ENCODE peak calls at places on chromosomes 11 and 22, in six cellular contexts. Y is MCF 10A, W is mammary epithelial cell, D is progenitor cell of endocrine pancreas, A is HepG2, Z is cardiac fibroblast. K is an unnamed sample.

GRCh38 chr11:13098067-13098466 is 89.0 kb downstream of the RASSF10 start:
- DNase-seq in D (no peak), Z (no peak), A (peak), Y (peak), W (peak), K (no peak)

GRCh38 chr22:36151006-36151595 is 9.5 kb downstream of the APOL3 start:
- DNase-seq in A (no peak), W (no peak), D (no peak), Z (peak), Y (peak), K (no peak)

GRCh38 chr11:100849009-100849913 is 162.2 kb downstream of the ARHGAP42 start:
- DNase-seq in W (no peak), A (no peak), Z (peak), Y (no peak), D (no peak), K (no peak)

GRCh38 chr22:26535499-26535898 is 23.2 kb upstream of the TFIP11 start:
- DNase-seq in Y (no peak), A (no peak), W (no peak), Z (no peak), D (no peak), K (no peak)

GRCh38 chr11:102111787-102112653 is 1.8 kb downstream of the YAP1 start:
- DNase-seq in A (peak), Z (peak), Y (peak), W (peak), D (no peak), K (no peak)

GRCh38 chr11:45048870-45049825 is 97.3 kb upstream of the PRDM11 start:
- DNase-seq in Y (no peak), A (no peak), Z (peak), D (no peak), W (no peak), K (no peak)

GRCh38 chr22:46250783-46251125 is 661 bp upstream of the CDPF1 start:
- DNase-seq in D (no peak), Z (no peak), A (no peak), Y (no peak), W (no peak), K (no peak)

GRCh38 chr11:28104425-28104824 is 3.5 kb downstream of the KIF18A start:
- DNase-seq in Y (peak), W (no peak), Z (no peak), A (no peak), D (no peak), K (no peak)

GRCh38 chr11:127675602-127676001 is 675.0 kb upstream of the KIRREL3 start:
- DNase-seq in Y (peak), A (no peak), W (no peak), D (no peak), Z (no peak), K (no peak)

GRCh38 chr22:49367016-49367697 is 460.5 kb downstream of the BRD1 start:
- DNase-seq in Y (no peak), A (no peak), W (no peak), Z (no peak), D (no peak), K (no peak)

GRCh38 chr11:115244758-115245157 is 259.5 kb downstream of the CADM1 start:
- DNase-seq in A (no peak), Z (no peak), Y (no peak), D (no peak), W (no peak), K (no peak)

GRCh38 chr11:126930100-126930841 is 70.3 kb downstream of the KIRREL3 start:
- DNase-seq in Z (no peak), Y (no peak), W (no peak), A (no peak), D (no peak), K (no peak)

GRCh38 chr11:62295504-62295903 is 3.4 kb downstream of the SCGB1D4 start:
- DNase-seq in Y (peak), W (peak), A (peak), Z (peak), D (peak), K (peak)

GRCh38 chr11:91513734-91514133 is 710.9 kb upstream of the FAT3 start:
- DNase-seq in A (no peak), W (no peak), Y (peak), Z (no peak), D (no peak), K (no peak)

GRCh38 chr11:78425436-78425835 is 7.8 kb upstream of the GAB2 start:
- DNase-seq in D (no peak), A (no peak), Y (no peak), W (no peak), Z (no peak), K (no peak)

GRCh38 chr22:20957118-20957690 is 9.9 kb upstream of the AIFM3 start:
- DNase-seq in Z (no peak), D (no peak), Y (peak), W (no peak), A (no peak), K (peak)

GRCh38 chr11:103927535-103927934 is 108.9 kb upstream of the DDI1 start:
- DNase-seq in A (no peak), D (no peak), W (peak), Y (peak), Z (peak), K (no peak)

GRCh38 chr22:24333301-24333700 is 62.7 kb downstream of the SPECC1L start:
- DNase-seq in A (no peak), D (no peak), W (peak), Y (no peak), Z (peak), K (no peak)

GRCh38 chr11:1195690-1196515 is 27.0 kb upstream of the MUC5B start:
- DNase-seq in W (no peak), Y (no peak), A (no peak), Z (no peak), D (no peak), K (no peak)

GRCh38 chr22:43345356-43345755 is 2.2 kb upstream of the SCUBE1 start:
- DNase-seq in W (no peak), D (no peak), A (no peak), Z (no peak), Y (no peak), K (no peak)

GRCh38 chr11:75783416-75784084 is 15.0 kb downstream of the DGAT2 start:
- DNase-seq in Y (no peak), A (no peak), D (no peak), W (no peak), Z (no peak), K (no peak)

GRCh38 chr11:88231894-88232482 is 56.7 kb upstream of the RAB38 start:
- DNase-seq in W (peak), Z (peak), A (peak), D (no peak), Y (peak), K (peak)

GRCh38 chr11:112784323-112785073 is 176.7 kb upstream of the NCAM1 start:
- DNase-seq in Z (peak), A (no peak), W (no peak), D (no peak), Y (peak), K (peak)

GRCh38 chr22:35133702-35134395 is 67.9 kb downstream of the ISX start:
- DNase-seq in W (no peak), D (no peak), Y (no peak), Z (no peak), A (no peak), K (no peak)

GRCh38 chr22:27668828-27669797 is 132.4 kb downstream of the MN1 start:
- DNase-seq in W (no peak), A (peak), D (no peak), Z (peak), Y (peak), K (no peak)

GRCh38 chr11:112958670-112959069 is 2.5 kb upstream of the NCAM1 start:
- DNase-seq in A (no peak), Y (peak), D (no peak), W (peak), Z (peak), K (no peak)

GRCh38 chr11:126167476-126167875 is 44.0 kb downstream of the RPUSD4 start:
- DNase-seq in Z (peak), W (no peak), A (no peak), Y (no peak), D (no peak), K (no peak)

GRCh38 chr11:11349870-11350325 is 3.2 kb downstream of the CSNK2A3 start:
- DNase-seq in Y (peak), A (no peak), D (no peak), W (no peak), Z (peak), K (no peak)

GRCh38 chr11:55172734-55173415 is 89.1 kb upstream of the TRIM48 start:
- DNase-seq in A (no peak), D (no peak), Z (peak), W (no peak), Y (no peak), K (no peak)

GRCh38 chr11:124612567-124613245 is 1.5 kb downstream of the PANX3 start:
- DNase-seq in Z (peak), D (no peak), A (no peak), Y (no peak), W (no peak), K (peak)

GRCh38 chr11:126561327-126561893 is 205.9 kb downstream of the ST3GAL4 start:
- DNase-seq in A (peak), Y (peak), Z (peak), W (peak), D (peak), K (peak)

GRCh38 chr11:44797886-44798683 is 71.3 kb downstream of the TSPAN18 start:
- DNase-seq in A (no peak), Z (no peak), W (no peak), D (no peak), Y (no peak), K (no peak)

GRCh38 chr11:122863704-122864326 is 18.7 kb upstream of the JHY start:
- DNase-seq in Y (peak), Z (peak), A (no peak), D (no peak), W (no peak), K (peak)

GRCh38 chr11:84642500-84642899 is 984.6 kb downstream of the DLG2 start:
- DNase-seq in W (no peak), Z (no peak), A (no peak), Y (no peak), D (no peak), K (no peak)

GRCh38 chr11:74731301-74732094 is at the start of gene CHRDL2:
- DNase-seq in Y (no peak), Z (peak), W (no peak), A (no peak), D (peak), K (peak)

GRCh38 chr11:115672999-115673411 is 168.8 kb upstream of the CADM1 start:
- DNase-seq in W (no peak), Z (peak), D (no peak), Y (no peak), A (no peak), K (no peak)

GRCh38 chr22:48277868-48278581 is 1515.6 kb downstream of the TBC1D22A start:
- DNase-seq in Y (no peak), A (no peak), D (no peak), W (no peak), Z (no peak), K (no peak)

GRCh38 chr11:66047541-66048365 is 1.2 kb downstream of the GAL3ST3 start:
- DNase-seq in Z (no peak), D (no peak), A (no peak), W (no peak), Y (no peak), K (no peak)

GRCh38 chr11:2297623-2298030 is 4.1 kb downstream of the C11orf21 start:
- DNase-seq in D (no peak), A (no peak), Z (no peak), Y (no peak), W (no peak), K (no peak)

GRCh38 chr11:2300290-2300935 is 1.3 kb downstream of the C11orf21 start:
- DNase-seq in Y (no peak), Z (no peak), A (no peak), W (no peak), D (no peak), K (no peak)

GRCh38 chr11:2299773-2300172 is 1.9 kb downstream of the C11orf21 start:
- DNase-seq in D (no peak), A (no peak), W (no peak), Y (no peak), Z (no peak), K (no peak)

GRCh38 chr11:2298131-2298794 is 3.5 kb downstream of the C11orf21 start:
- DNase-seq in D (no peak), Z (no peak), Y (no peak), W (no peak), A (no peak), K (no peak)

DNA sequence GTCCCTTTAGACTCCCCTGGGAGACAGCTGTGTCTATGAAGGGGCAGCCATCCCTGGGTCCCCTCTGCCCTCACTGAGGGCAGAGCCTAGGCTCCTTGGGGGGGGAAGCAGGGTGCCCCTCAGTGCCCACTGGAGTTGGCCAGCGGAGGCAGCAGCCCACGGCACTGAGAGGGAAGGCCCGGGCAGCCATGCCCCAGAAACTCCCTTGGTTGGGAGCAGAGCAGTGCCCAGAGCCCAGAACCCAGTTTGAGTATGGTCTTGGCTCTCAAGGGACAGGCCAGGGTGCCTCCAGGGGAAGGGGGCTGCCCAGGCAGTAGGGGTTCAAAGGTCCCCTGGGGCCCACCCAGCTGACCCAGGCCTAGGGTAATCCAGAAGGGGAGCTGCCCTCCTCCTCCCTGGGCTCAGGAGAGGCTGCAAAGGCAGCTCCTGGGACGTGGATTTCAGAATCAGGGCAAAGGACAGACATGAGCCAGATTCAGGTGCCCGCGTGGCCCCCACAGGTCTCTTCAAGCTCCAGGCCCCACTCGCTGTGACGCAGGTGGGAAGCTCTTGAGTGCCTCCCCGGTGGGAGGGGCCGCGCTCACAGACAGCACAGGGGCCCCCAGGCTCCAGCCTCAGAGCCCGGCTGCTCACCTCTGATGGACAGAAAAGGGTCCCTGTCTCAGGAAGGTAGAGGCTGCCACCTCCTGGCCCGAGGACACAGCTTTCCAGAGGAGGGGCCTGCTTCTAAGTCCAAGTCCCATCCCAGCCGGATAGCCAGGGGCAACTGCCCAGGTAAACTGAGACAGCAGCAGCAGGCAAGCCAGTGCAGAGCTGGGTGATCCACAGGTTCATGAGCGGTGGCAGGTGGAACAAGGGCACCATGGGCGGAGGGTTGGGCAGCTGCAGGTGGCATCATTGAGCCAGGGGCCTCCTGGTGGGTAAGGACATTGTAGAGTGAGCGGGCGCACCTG is 2.6 kb downstream of the C11orf21 start:
- DNase-seq in W (peak), Y (peak), Z (peak), A (peak), D (no peak), K (peak)
- TF ChIP-seq CTCF in W (peak), Y (peak), Z (peak), A (peak), D (peak), K (peak)

GRCh38 chr11:2955896-2956476 is 26.8 kb upstream of the PHLDA2 start:
- DNase-seq in Z (no peak), A (no peak), Y (no peak), W (no peak), D (no peak), K (no peak)
- TF ChIP-seq CTCF in Z (no peak), A (no peak), Y (no peak), W (no peak), D (peak), K (no peak)

GRCh38 chr11:32149748-32150147 is 58.9 kb downstream of the RCN1 start:
- DNase-seq in D (no peak), Y (no peak), A (no peak), W (no peak), Z (no peak), K (no peak)

GRCh38 chr11:32153747-32154146 is 62.9 kb downstream of the RCN1 start:
- DNase-seq in A (no peak), Y (no peak), D (no peak), Z (no peak), W (no peak), K (no peak)

GRCh38 chr11:32152821-32153220 is 61.9 kb downstream of the RCN1 start:
- DNase-seq in D (no peak), Z (no peak), A (no peak), W (no peak), Y (no peak), K (no peak)

GRCh38 chr11:32151036-32151435 is 60.2 kb downstream of the RCN1 start:
- DNase-seq in Z (no peak), Y (no peak), A (no peak), W (no peak), D (no peak), K (no peak)

DNA sequence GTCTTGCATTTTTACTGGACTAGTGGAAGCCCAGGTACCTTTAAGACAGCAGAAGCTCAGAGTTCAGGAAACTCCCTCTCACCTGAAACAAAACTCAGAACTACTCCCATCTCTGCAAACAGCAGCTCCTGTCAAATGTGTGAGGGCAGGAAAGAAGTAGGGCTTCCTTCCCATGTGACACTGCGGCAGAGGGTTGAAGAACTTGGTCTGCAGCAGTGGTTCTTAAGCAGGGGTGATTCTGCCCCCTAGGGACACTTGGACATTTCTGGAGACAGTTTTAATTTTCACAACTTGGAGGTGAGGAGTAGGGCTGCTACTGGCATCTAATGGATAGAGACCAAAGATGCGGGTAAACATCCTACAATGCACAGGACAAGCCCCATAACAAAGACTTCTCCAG is 63.4 kb downstream of the RCN1 start:
- DNase-seq in Z (peak), D (no peak), Y (peak), W (peak), A (no peak), K (no peak)
- TF ChIP-seq CTCF in Z (no peak), D (peak), Y (peak), W (peak), A (no peak), K (no peak)

DNA sequence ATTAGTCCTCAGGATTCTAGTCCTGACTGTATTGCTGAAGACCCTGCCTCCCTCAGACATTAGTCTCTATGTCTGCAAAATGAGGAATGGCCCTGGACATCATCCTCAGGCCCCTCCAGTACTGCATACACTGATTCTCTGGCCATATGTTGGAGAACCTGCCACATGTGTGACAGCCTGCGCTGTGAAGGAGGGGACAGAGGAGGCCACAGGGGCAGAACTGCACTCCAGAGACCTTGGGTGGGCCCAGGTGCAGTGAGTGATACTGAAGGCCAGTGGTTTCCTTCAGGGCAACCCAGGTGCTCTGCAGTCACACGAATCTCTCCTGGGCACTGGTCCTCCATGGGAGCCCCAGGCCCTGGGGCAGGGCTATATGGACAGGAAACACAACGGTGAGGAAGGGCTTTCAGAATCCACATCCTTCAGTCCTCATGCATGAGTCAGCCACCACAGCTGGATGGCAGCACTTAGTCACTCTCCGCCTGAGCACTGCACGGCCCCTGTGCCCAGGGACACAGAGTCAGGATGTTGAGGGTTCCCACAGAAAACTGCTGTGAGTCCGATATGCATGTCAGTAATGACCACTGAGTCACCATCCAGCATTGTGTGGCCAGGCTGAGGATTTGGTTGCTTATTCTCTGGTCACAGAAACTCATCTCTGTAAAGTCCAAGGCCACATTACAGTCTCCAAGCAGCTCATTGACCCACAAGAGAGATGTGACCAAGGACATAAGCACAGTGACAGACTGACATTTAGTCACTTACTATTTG is 39.7 kb downstream of the ME3 start:
- DNase-seq in W (peak), A (peak), Z (peak), D (no peak), Y (peak), K (no peak)
- TF ChIP-seq CTCF in W (peak), A (peak), Z (peak), D (no peak), Y (no peak), K (no peak)

DNA sequence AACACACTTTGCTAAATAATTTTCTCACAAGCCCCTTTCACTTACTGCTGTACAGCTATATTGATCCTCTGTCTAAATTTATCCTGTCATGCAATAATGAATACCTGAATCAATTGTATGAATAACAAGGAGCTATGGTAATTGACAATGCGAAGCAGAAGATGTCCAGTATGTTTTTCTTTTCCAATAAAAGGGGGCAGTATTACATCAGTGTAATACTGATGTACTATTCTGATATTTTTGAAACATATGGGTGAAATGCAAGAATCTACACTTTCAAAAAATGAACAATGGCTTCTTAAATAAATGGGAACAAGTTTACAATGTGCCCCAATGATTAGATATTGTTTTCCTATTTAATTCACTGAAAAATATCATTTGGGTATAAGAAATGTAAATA is 315.1 kb downstream of the SOX6 start:
- DNase-seq in A (no peak), D (no peak), W (no peak), Z (no peak), Y (no peak), K (no peak)
- TF ChIP-seq CTCF in A (no peak), D (no peak), W (no peak), Z (no peak), Y (no peak), K (no peak)

DNA sequence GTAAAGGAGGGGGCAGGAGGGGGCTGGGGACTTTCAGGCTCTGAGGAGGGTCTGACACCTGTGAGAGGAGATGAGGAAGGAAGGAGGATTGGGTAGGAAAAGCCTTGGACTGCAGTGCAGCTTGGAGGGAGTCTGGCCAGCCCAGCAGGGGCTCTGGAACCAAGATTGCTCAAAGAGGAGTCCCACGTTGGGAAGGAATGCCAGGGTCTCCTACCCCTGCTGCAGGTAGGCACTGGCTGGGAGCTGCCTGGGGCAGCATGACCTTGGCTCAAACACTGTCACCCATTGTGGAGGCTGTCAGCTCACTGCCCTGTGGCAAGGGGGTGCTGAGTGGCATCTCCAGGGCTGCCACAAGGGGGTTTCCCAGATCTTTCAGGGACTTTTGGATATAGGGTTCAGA is 94.5 kb downstream of the RPS6KA4 start:
- DNase-seq in Y (no peak), W (no peak), D (no peak), A (no peak), Z (no peak), K (no peak)
- TF ChIP-seq CTCF in Y (no peak), W (no peak), D (no peak), A (no peak), Z (no peak), K (no peak)

K was measured in nephron progenitor cell.